ENCODE peak calls at places on chromosomes 4 and X, in eight cellular contexts. C is A549, T is K562, K is GM12878, U is SK-N-SH, M is HCT116, V is HepG2, I is H1. H is an unnamed sample.

GRCh38 chr4:154928640-154929257 is 147.7 kb downstream of the RBM46 start:
- DNase-seq in C (peak; percentile 10), M (peak; percentile 43), V (peak; percentile 32), I (peak; percentile 17), T (no peak), U (peak; percentile 31), K (no peak), H (peak; percentile 55)

GRCh38 chrX:46324166-46324565 is 221.1 kb downstream of the ZNF674 start:
- DNase-seq in K (no peak), U (no peak), T (no peak), C (no peak), M (no peak), V (no peak), I (no peak), H (no peak)

GRCh38 chr4:10584042-10584441 is 100.5 kb downstream of the CLNK start:
- DNase-seq in M (no peak), C (no peak), V (peak; percentile 6), K (peak; percentile 49), I (no peak), T (no peak), U (no peak), H (peak; percentile 87)

GRCh38 chr4:182142146-182143085 is 100.8 kb upstream of the TENM3 start:
- DNase-seq in C (no peak), I (no peak), V (no peak), K (no peak), U (no peak), M (no peak), T (no peak), H (peak; percentile 58)

GRCh38 chrX:72094894-72095293 is 36.8 kb downstream of the RTL5 start:
- DNase-seq in M (no peak), V (no peak), U (peak; percentile 90), I (no peak), T (peak; percentile 24), C (no peak), K (no peak), H (peak; percentile 12)

GRCh38 chr4:145014365-145014764 is 83.6 kb downstream of the ANAPC10 start:
- DNase-seq in K (no peak), C (no peak), U (no peak), T (no peak), V (no peak), I (no peak), M (no peak), H (no peak)

GRCh38 chrX:12237131-12237530 is 98.9 kb downstream of the FRMPD4 start:
- DNase-seq in I (no peak), M (no peak), T (no peak), C (no peak), K (no peak), U (no peak), V (no peak), H (no peak)

GRCh38 chrX:153933751-153934472 is 925 bp downstream of the NAA10 start:
- DNase-seq in U (no peak), V (no peak), I (no peak), T (no peak), K (no peak), M (no peak), C (no peak), H (peak; percentile 56)

GRCh38 chrX:150841466-150842197 is 56.8 kb downstream of the CD99L2 start:
- DNase-seq in V (no peak), K (no peak), I (no peak), M (no peak), C (no peak), U (no peak), T (no peak), H (peak; percentile 23)

GRCh38 chr4:155582031-155582430 is 84.6 kb upstream of the GUCY1A1 start:
- DNase-seq in C (no peak), M (no peak), V (no peak), K (no peak), U (no peak), T (no peak), I (no peak), H (no peak)

GRCh38 chr4:3257125-3257690 is 8.2 kb downstream of the MSANTD1 start:
- DNase-seq in T (no peak), M (no peak), K (no peak), V (no peak), U (no peak), C (no peak), I (no peak), H (no peak)

GRCh38 chr4:53717064-53717549 is 125.8 kb upstream of the LNX1 start:
- DNase-seq in I (no peak), M (no peak), K (no peak), U (no peak), T (no peak), V (no peak), C (no peak), H (peak; percentile 73)

GRCh38 chr4:182280439-182281111 is 37.4 kb downstream of the TENM3 start:
- DNase-seq in T (no peak), U (no peak), C (no peak), V (no peak), I (no peak), K (no peak), M (no peak), H (peak; percentile 78)

GRCh38 chr4:69754926-69755580 is 5.4 kb downstream of the SULT1B1 start:
- DNase-seq in C (no peak), T (no peak), V (peak; percentile 60), K (no peak), U (no peak), M (no peak), I (no peak), H (no peak)

GRCh38 chrX:143994206-143994605 is 110.3 kb downstream of the UBE2NL start:
- DNase-seq in C (no peak), I (no peak), T (no peak), V (no peak), M (no peak), K (no peak), U (no peak), H (no peak)

GRCh38 chr4:172666711-172667368 is 501.8 kb upstream of the GALNT7 start:
- DNase-seq in C (no peak), V (no peak), M (no peak), T (no peak), K (no peak), U (no peak), I (no peak), H (peak; percentile 22)
- TF ChIP-seq RAD21 in C (no peak), V (no peak), M (no peak), T (no peak), K (peak; percentile 40), U (peak; percentile 36), I (peak; percentile 71), H (no peak)

GRCh38 chrX:103343105-103343504 is 13.1 kb downstream of the TCEAL7 start:
- DNase-seq in U (peak; percentile 44), M (peak; percentile 16), K (no peak), V (no peak), I (no peak), C (peak; percentile 29), T (peak; percentile 16), H (peak; percentile 55)
- TF ChIP-seq RAD21 in U (peak; percentile 64), M (peak; percentile 61), K (peak; percentile 46), V (no peak), I (peak; percentile 46), C (peak; percentile 70), T (peak; percentile 49), H (peak; percentile 69)

GRCh38 chr4:77193511-77194236 is 36.7 kb downstream of the CCNG2 start:
- DNase-seq in V (no peak), K (peak; percentile 69), C (no peak), I (no peak), T (peak; percentile 64), M (no peak), U (no peak), H (no peak)
- TF ChIP-seq RAD21 in V (no peak), K (no peak), C (no peak), I (no peak), T (no peak), M (no peak), U (no peak), H (no peak)

DNA sequence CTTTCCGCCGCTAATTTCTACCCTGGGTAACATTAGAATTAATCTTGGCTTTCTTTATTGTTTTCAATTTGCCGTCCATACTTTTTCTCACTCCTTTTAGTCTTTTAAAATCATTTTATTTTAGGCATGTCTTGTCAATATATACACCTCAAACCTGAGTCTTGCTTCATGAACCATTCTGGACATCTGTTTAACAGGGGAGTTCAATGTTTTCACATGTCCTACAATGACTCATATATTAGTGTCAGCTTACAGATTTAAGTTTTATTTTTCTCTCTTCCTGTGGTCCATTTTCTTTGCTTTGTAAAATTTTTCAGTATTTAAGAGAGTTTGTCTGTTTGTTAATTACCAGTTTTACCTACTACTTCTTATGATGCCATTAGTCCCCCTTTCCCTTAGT is 89.5 kb downstream of the LCORL start:
- DNase-seq in C (no peak), I (no peak), K (no peak), T (no peak), U (no peak), V (no peak), M (no peak), H (peak; percentile 56)
- TF ChIP-seq RAD21 in C (no peak), I (no peak), K (no peak), T (no peak), U (no peak), V (no peak), M (no peak), H (no peak)

DNA sequence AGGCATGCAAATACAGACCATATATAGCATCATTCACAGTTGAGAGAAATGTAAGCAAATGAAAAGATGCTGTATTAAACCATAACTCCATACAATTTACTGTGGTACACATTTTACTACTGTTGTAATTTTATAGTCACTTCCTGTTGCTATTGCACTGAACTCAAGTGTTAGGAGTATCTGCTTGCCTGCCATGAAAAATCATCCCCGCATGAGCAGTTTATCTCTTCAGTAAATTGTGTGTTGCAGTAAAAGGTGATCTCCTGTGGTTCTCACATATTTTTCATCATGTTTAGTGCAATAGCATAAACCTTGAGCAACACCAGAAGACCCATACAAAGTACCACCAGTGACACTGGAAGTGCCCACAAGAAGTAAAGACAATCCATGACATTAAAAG is 1153.4 kb downstream of the FAT4 start:
- DNase-seq in V (no peak), T (no peak), I (no peak), U (no peak), C (no peak), M (no peak), K (no peak), H (no peak)
- TF ChIP-seq RAD21 in V (no peak), T (no peak), I (no peak), U (no peak), C (no peak), M (no peak), K (no peak), H (no peak)

DNA sequence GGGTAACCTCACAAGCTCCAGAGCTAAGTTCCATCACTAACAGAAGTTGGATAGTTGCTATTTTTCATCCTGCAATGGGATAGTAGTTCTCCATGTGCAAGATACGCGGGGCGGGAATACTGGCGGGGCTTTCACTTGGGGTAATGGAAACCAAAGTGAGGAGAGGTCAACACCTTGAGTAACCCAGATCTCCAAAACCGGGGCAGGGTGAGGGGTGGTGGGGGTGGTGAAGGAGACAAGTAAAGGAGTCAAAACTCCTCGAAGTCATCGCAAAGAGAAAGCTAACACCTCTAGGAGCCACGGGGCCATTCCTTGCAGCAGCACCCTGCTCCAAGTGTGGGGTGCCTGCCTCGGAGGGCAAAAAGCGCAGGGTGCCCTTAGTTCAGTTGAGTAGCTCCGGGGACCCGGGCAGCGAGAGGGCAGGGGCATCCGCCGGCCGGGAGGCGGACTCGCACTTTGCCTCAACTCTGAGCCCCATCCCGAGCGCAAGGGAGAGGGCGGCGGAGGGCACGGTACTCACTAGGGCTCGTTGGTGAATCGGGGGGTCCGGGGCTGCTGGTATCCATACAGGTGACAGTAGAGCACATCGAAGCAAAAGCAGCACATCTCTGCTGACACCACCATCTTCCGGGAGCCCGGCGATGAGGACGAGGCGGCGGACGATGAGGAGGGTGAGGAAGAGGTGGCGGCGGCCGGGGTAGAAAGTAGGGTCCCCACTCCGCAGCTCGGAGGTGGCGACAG is 636 bp downstream of the AMMECR1 start:
- DNase-seq in T (no peak), I (no peak), M (no peak), C (peak; percentile 28), K (no peak), V (no peak), U (peak; percentile 55), H (no peak)
- TF ChIP-seq RAD21 in T (no peak), I (no peak), M (no peak), C (no peak), K (no peak), V (no peak), U (no peak), H (no peak)

H was measured in IMR-90.